ENCODE peak calls at places on chromosome 7, in four cellular contexts. E, X, D and W are unnamed samples.

GRCh38 chr7:55191926-55192692 is 173.0 kb upstream of the LANCL2 start:
- DNase-seq in E (no peak), X (no peak), D (no peak), W (peak; percentile 35)

GRCh38 chr7:4227105-4228010 is 454.7 kb upstream of the FOXK1 start:
- DNase-seq in D (no peak), X (no peak), E (no peak), W (no peak)

GRCh38 chr7:45088146-45088701 is 545 bp downstream of the NACAD start:
- DNase-seq in X (no peak), E (no peak), D (no peak), W (no peak)

GRCh38 chr7:98081351-98081750 is 25.3 kb upstream of the LMTK2 start:
- DNase-seq in X (no peak), E (no peak), D (no peak), W (no peak)

GRCh38 chr7:34069676-34070075 is 164.3 kb downstream of the BMPER start:
- DNase-seq in X (no peak), E (peak; percentile 43), D (no peak), W (peak; percentile 62)

GRCh38 chr7:13920053-13920697 is 69.3 kb downstream of the ETV1 start:
- DNase-seq in X (no peak), D (peak; percentile 9), E (peak; percentile 0), W (peak; percentile 99)

GRCh38 chr7:27137603-27138410 is 5.7 kb downstream of the HOXA5 start:
- DNase-seq in X (no peak), E (no peak), D (no peak), W (peak; percentile 78)

GRCh38 chr7:111763221-111763791 is 201.0 kb upstream of the IMMP2L start:
- DNase-seq in E (peak; percentile 42), D (no peak), X (no peak), W (peak; percentile 46)

GRCh38 chr7:778968-779451 is 51.9 kb upstream of the PRKAR1B start:
- DNase-seq in E (no peak), X (no peak), D (no peak), W (peak; percentile 37)

GRCh38 chr7:114412548-114412947 is 2.1 kb upstream of the FOXP2 start:
- DNase-seq in E (no peak), X (no peak), D (no peak), W (no peak)

GRCh38 chr7:141490474-141490873 is 60.7 kb upstream of the AGK start:
- DNase-seq in E (no peak), D (no peak), X (no peak), W (no peak)

GRCh38 chr7:83271212-83272099 is 108.8 kb upstream of the PCLO start:
- DNase-seq in D (no peak), E (peak; percentile 1), X (no peak), W (peak; percentile 55)

GRCh38 chr7:33411000-33411399 is 281.6 kb downstream of the BBS9 start:
- DNase-seq in X (no peak), D (no peak), E (no peak), W (no peak)

GRCh38 chr7:133688483-133689239 is 435.8 kb downstream of the EXOC4 start:
- DNase-seq in X (no peak), D (no peak), E (no peak), W (no peak)

GRCh38 chr7:40474790-40475680 is 340.2 kb downstream of the SUGCT start:
- DNase-seq in D (no peak), X (peak; percentile 31), E (no peak), W (peak; percentile 21)

GRCh38 chr7:16268821-16269768 is 152.2 kb downstream of the CRPPA start:
- DNase-seq in X (no peak), E (no peak), D (peak; percentile 89), W (no peak)

GRCh38 chr7:141012696-141013344 is 1.9 kb downstream of the MRPS33 start:
- DNase-seq in X (no peak), D (peak; percentile 50), E (no peak), W (no peak)

GRCh38 chr7:115047968-115048720 is 126.2 kb downstream of the MDFIC start:
- DNase-seq in E (no peak), X (no peak), D (no peak), W (peak; percentile 88)

GRCh38 chr7:156612930-156613329 is 27.6 kb upstream of the RNF32 start:
- DNase-seq in E (no peak), X (peak; percentile 55), D (no peak), W (no peak)

GRCh38 chr7:974820-975681 is at the start of gene COX19:
- DNase-seq in X (peak; percentile 42), E (peak; percentile 75), D (peak; percentile 95), W (peak; percentile 89)

GRCh38 chr7:124457841-124458240 is 307.8 kb downstream of the GPR37 start:
- DNase-seq in X (no peak), D (no peak), E (no peak), W (no peak)

GRCh38 chr7:94348142-94348541 is 46.6 kb upstream of the COL1A2 start:
- DNase-seq in E (no peak), D (no peak), X (no peak), W (peak; percentile 26)

GRCh38 chr7:151936207-151936606 is 20.0 kb upstream of the GALNTL5 start:
- DNase-seq in X (peak; percentile 37), E (no peak), D (no peak), W (peak; percentile 17)

GRCh38 chr7:98115746-98116525 is 9.3 kb downstream of the LMTK2 start:
- DNase-seq in X (no peak), D (no peak), E (no peak), W (no peak)

GRCh38 chr7:81268551-81268950 is 349.7 kb upstream of the SEMA3C start:
- DNase-seq in D (no peak), X (no peak), E (no peak), W (no peak)

GRCh38 chr7:81264116-81264515 is 345.3 kb upstream of the SEMA3C start:
- DNase-seq in E (no peak), X (no peak), D (no peak), W (peak; percentile 11)

DNA sequence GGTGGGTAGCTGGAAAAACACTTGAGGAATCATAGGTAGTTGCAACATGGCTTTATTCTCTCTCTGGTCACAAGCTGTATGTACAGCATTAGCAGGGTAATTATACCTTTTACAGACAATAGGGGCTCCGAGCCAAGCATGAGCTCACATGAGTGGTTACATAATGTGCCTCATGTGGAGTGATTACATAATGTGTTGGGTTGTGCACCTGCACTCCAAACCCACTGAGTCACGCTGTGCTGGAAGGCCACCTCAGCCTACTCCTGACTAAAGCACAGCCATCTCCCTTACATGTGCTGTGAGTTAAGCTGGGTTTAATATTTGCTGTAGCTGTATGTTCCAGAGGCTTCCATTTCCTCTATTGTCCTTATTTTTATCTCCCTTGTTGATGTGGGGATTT is 348.7 kb upstream of the SEMA3C start:
- DNase-seq in E (no peak), D (no peak), X (no peak), W (peak; percentile 24)
- TF ChIP-seq MYC in E (no peak), D (no peak), X (no peak), W (no peak)

GRCh38 chr7:12646139-12646538 is 41.3 kb upstream of the ARL4A start:
- DNase-seq in E (peak; percentile 41), D (no peak), X (no peak), W (no peak)
- H2AFZ ChIP-seq in E (no peak overlapping the region), D (peak overlapping the region; percentile 70), X (no peak overlapping the region), W (no peak overlapping the region)

DNA sequence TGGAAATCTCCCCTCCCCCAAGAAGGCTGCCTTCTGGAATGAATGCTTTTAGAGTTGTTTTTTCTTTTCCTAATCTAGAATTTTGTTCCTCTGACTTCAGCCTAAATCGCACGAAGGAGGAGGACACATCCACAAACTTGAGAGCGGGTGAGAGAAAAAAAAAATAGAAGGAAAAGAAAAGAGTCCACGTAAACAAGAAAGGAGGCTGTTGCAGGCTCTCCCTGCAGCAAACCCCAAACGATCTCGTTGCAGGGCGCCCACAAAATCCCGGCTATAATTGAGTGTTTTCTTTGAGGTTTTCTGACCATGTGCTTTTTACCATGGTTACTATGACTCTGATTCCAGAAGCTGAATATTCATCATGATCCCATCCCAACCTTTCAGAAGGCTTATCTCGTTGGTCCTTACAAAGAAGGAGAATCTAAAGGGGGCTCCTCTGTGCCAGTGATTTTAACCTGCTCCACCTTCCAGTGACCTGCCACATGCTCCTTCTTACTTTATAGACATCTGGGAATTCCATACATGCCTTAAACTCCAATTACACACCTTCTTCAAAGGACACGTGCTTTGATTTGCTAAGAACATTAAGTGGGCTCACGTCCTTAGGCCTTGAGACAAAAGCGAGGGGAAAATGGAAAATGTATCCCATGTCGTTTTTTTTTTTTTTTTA is 5.8 kb downstream of the TWIST1 start:
- DNase-seq in D (no peak), E (no peak), X (no peak), W (no peak)
- TF ChIP-seq MYC in D (no peak), E (no peak), X (no peak), W (no peak)

GRCh38 chr7:100693312-100694195 is 496 bp downstream of the GIGYF1 start:
- DNase-seq in E (no peak), D (peak; percentile 93), X (no peak), W (peak; percentile 23)
- H2AFZ ChIP-seq in E (no peak overlapping the region), D (peak overlapping the region; percentile 17), X (no peak overlapping the region), W (no peak overlapping the region)

DNA sequence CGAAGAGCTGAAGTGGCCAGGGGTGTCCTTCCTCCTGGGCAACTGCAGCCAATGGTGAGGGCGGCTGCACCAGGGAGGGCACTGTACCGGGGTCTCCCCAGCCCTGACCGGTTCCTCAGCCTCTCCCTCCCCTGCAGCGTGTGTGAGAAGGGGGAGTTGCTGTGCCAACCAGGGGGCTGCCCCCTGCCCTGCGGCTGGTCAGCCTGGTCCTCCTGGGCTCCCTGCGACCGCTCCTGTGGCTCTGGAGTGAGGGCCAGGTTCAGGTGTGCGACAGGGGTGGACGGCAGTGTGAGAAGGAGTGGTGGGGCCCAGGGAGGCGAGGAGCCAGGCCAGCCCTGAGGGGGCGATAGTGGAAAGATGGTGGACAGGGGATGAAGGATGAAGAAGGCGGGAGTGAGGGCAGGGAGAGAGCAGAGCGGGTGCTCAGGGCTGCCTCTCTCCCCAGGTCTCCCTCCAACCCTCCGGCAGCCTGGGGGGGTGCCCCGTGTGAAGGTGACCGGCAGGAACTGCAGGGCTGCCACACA is 30.2 kb upstream of the ZNF467 start:
- DNase-seq in X (no peak), E (no peak), D (no peak), W (no peak)
- TF ChIP-seq MYC in X (no peak), E (no peak), D (no peak), W (no peak)

DNA sequence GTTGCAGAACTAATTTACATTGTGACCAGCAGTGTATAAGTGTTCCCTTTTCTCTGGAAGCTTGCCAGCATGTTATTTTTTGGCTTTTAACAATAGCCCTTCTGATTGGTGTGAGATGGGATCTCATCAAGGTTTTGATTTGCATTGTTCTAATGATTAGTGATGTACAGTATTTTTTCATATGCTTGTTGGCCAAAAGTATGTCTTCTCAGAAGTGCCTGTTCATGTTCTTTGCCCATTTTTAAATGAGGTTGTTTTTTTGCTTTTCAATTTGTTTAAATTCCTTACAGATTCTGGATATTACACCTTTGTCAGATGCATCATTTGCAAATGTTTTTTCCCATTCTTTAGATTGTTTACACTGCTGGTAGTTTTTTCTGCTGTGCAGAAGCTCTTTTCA is 627.0 kb upstream of the CNTNAP2 start:
- DNase-seq in D (no peak), X (no peak), E (no peak), W (no peak)
- H2AFZ ChIP-seq in D (no peak overlapping the region), X (no peak overlapping the region), E (no peak overlapping the region), W (no peak overlapping the region)

GRCh38 chr7:43582503-43583423 is at the start of gene STK17A:
- DNase-seq in D (peak; percentile 95), X (peak; percentile 82), E (peak; percentile 88), W (peak; percentile 92)

GRCh38 chr7:43572516-43573049 is 10.3 kb upstream of the STK17A start:
- DNase-seq in X (no peak), E (no peak), D (peak; percentile 33), W (peak; percentile 80)

GRCh38 chr7:43575506-43575905 is 7.4 kb upstream of the STK17A start:
- DNase-seq in D (no peak), X (no peak), E (no peak), W (no peak)

GRCh38 chr7:43577485-43577951 is 5.4 kb upstream of the STK17A start:
- DNase-seq in D (peak; percentile 78), E (no peak), X (no peak), W (no peak)
- TF ChIP-seq MYC in D (peak; percentile 12), E (no peak), X (no peak), W (no peak)